ENCODE peak calls at places on chromosomes 2 and 18, in eight cellular contexts. V is activated T-cell treated with anti-CD3 and anti-CD28 coated beads, Interleukin-2, amount 50 U/mL, for 1 hour; P is NCI-H1436; U is activated CD4-positive, alpha-beta T cell treated with anti-CD3 and anti-CD28 coated beads, Interleukin-2, amount 10 ng/mL, durations not matched to agents 7 days and 5 days; X is Peyer's patch; S is skeletal muscle cell; G is HCT116; N is activated naive CD8-positive, alpha-beta T cell treated with anti-CD3 and anti-CD28 coated beads, Interleukin-2, amount 50 U/mL, for 24 hours. W is an unnamed sample.

GRCh38 chr2:230748087-230748486 is 35.4 kb downstream of the CAB39 start:
- DNase-seq in V (no peak), P (no peak), U (no peak), X (no peak), S (no peak), G (no peak), N (no peak), W (no peak)

GRCh38 chr2:227816507-227817274 is 3.0 kb downstream of the CCL20 start:
- DNase-seq in V (no peak), P (no peak), U (no peak), X (no peak), S (no peak), G (no peak), N (no peak), W (no peak)

GRCh38 chr18:21740724-21741510 is at the start of gene MIB1:
- DNase-seq in V (peak), P (peak), U (no peak), X (peak), S (peak), G (peak), N (peak), W (peak)

GRCh38 chr2:64404743-64405142 is 49.2 kb upstream of the LGALSL start:
- DNase-seq in V (no peak), P (no peak), U (no peak), X (peak), S (no peak), G (no peak), N (no peak), W (no peak)

GRCh38 chr2:136118819-136119716 is 1.1 kb upstream of the CXCR4 start:
- DNase-seq in V (peak), P (peak), U (peak), X (peak), S (no peak), G (no peak), N (peak), W (peak)

GRCh38 chr2:104321800-104322164 is 532.1 kb upstream of the POU3F3 start:
- DNase-seq in V (no peak), P (no peak), U (no peak), X (no peak), S (no peak), G (no peak), N (no peak), W (no peak)

GRCh38 chr2:5242751-5243150 is 449.4 kb upstream of the SOX11 start:
- DNase-seq in V (no peak), P (no peak), U (no peak), X (no peak), S (no peak), G (no peak), N (no peak), W (no peak)

GRCh38 chr2:226431301-226431955 is 368.2 kb downstream of the IRS1 start:
- DNase-seq in V (no peak), P (no peak), U (no peak), X (no peak), S (no peak), G (no peak), N (no peak), W (no peak)

GRCh38 chr18:1464444-1465217 is 560.0 kb downstream of the ADCYAP1 start:
- DNase-seq in V (no peak), P (no peak), U (no peak), X (no peak), S (no peak), G (no peak), N (no peak), W (no peak)

GRCh38 chr18:9928646-9929259 is 14.9 kb downstream of the VAPA start:
- DNase-seq in V (no peak), P (no peak), U (no peak), X (no peak), S (no peak), G (no peak), N (no peak), W (no peak)

GRCh38 chr2:12684471-12684936 is 32.2 kb upstream of the TRIB2 start:
- DNase-seq in V (no peak), P (no peak), U (no peak), X (no peak), S (peak), G (no peak), N (no peak), W (no peak)

GRCh38 chr2:30422437-30422805 is 24.6 kb upstream of the LCLAT1 start:
- DNase-seq in V (peak), P (no peak), U (peak), X (peak), S (peak), G (peak), N (peak), W (no peak)

GRCh38 chr2:39550701-39551285 is 113.7 kb upstream of the MAP4K3 start:
- DNase-seq in V (no peak), P (no peak), U (no peak), X (no peak), S (no peak), G (no peak), N (no peak), W (no peak)

GRCh38 chr2:190478572-190478971 is 56.0 kb downstream of the NEMP2 start:
- DNase-seq in V (no peak), P (no peak), U (no peak), X (no peak), S (no peak), G (no peak), N (no peak), W (no peak)

GRCh38 chr2:1553671-1554295 is 140.5 kb downstream of the TPO start:
- DNase-seq in V (no peak), P (no peak), U (no peak), X (peak), S (peak), G (peak), N (no peak), W (peak)

GRCh38 chr18:37390687-37391086 is 174.9 kb downstream of the CELF4 start:
- DNase-seq in V (no peak), P (no peak), U (no peak), X (no peak), S (no peak), G (no peak), N (no peak), W (no peak)

W was measured in Caco-2.